ENCODE peak calls at places on chromosomes 5 and 9, in six cellular contexts. J is Kasumi-1; H is activated CD4-positive, alpha-beta T cell treated with anti-CD3 and anti-CD28 coated beads for 48 hours; P is NCI-H510A treated with DMSO at 0.1 percent for 48 hours; S is activated CD8-positive, alpha-beta memory T cell treated with anti-CD3 and anti-CD28 coated beads, Interleukin-2, amount 50 U/mL, for 48 hours; I is EL. G is an unnamed sample.

GRCh38 chr9:136081113-136081825 is 13.8 kb downstream of the NACC2 start:
- DNase-seq in H (no peak), S (no peak), P (peak; percentile 46), J (no peak), I (no peak), G (no peak)

GRCh38 chr5:58999804-59000595 is 417.1 kb downstream of the RAB3C start:
- DNase-seq in H (no peak), J (peak; percentile 3), P (no peak), S (no peak), I (no peak), G (no peak)

GRCh38 chr5:32805966-32806626 is 95.0 kb downstream of the NPR3 start:
- DNase-seq in I (peak; percentile 90), J (no peak), P (no peak), S (no peak), H (no peak), G (no peak)

GRCh38 chr5:81755320-81755719 is 4.4 kb upstream of the SSBP2 start:
- DNase-seq in P (no peak), S (no peak), J (no peak), H (no peak), I (peak; percentile 89), G (no peak)

GRCh38 chr9:18796871-18797270 is 236.1 kb downstream of the SAXO1 start:
- DNase-seq in P (no peak), H (no peak), I (no peak), S (no peak), J (no peak), G (no peak)

GRCh38 chr5:22986281-22986680 is 133.1 kb upstream of the CDH12 start:
- DNase-seq in S (no peak), J (no peak), H (no peak), I (no peak), P (no peak), G (no peak)

GRCh38 chr9:104386425-104387069 is 117.5 kb upstream of the OR13F1 start:
- DNase-seq in I (peak; percentile 25), S (no peak), H (no peak), J (peak; percentile 73), P (peak; percentile 92), G (peak; percentile 30)

GRCh38 chr5:16661713-16662112 is 44.9 kb upstream of the RETREG1 start:
- DNase-seq in J (no peak), I (no peak), H (no peak), P (no peak), S (no peak), G (no peak)

GRCh38 chr5:174575043-174575442 is 149.3 kb upstream of the MSX2 start:
- DNase-seq in H (no peak), P (no peak), I (no peak), S (no peak), J (no peak), G (no peak)

GRCh38 chr9:132031869-132032583 is 47.6 kb downstream of the MED27 start:
- DNase-seq in S (no peak), I (no peak), P (no peak), H (no peak), J (no peak), G (no peak)

GRCh38 chr9:131618071-131618479 is 72.8 kb downstream of the PRRT1B start:
- DNase-seq in H (no peak), I (peak; percentile 17), P (peak; percentile 78), S (no peak), J (no peak), G (peak; percentile 69)

GRCh38 chr5:134258896-134259295 is 33.0 kb upstream of the PPP2CA start:
- DNase-seq in J (no peak), P (no peak), H (no peak), S (no peak), I (no peak), G (no peak)

GRCh38 chr5:154277499-154277898 is 87.0 kb downstream of the GALNT10 start:
- DNase-seq in P (no peak), J (no peak), S (no peak), I (no peak), H (no peak), G (no peak)

GRCh38 chr9:20319641-20320337 is 302.5 kb downstream of the MLLT3 start:
- DNase-seq in I (peak; percentile 31), H (peak; percentile 46), S (no peak), P (peak; percentile 48), J (no peak), G (no peak)

GRCh38 chr9:33128570-33128969 is 38.6 kb downstream of the B4GALT1 start:
- DNase-seq in H (no peak), I (no peak), P (no peak), S (no peak), J (no peak), G (no peak)

GRCh38 chr9:131598121-131598520 is 52.8 kb downstream of the PRRT1B start:
- DNase-seq in S (no peak), H (no peak), J (peak; percentile 72), I (no peak), P (no peak), G (no peak)

G was measured in erythroblast.